ENCODE peak calls at places on chromosomes 5 and 9, in eight cellular contexts. One of them, this sample, is unnamed.

GRCh38 chr9:95989304-95989703 is 113.8 kb downstream of the ERCC6L2 start:
- DNase-seq in fibroblast of lung: peak
- DNase-seq in fibroblast of the aortic adventitia: peak
- DNase-seq in sigmoid colon: no peak
- DNase-seq in right cardiac atrium: no peak
- DNase-seq in neural progenitor cell: no peak
- DNase-seq in tibial artery: no peak
- DNase-seq in GM12865: no peak
- DNase-seq in this sample: no peak

GRCh38 chr5:9468070-9468388 is 77.8 kb downstream of the SEMA5A start:
- DNase-seq in fibroblast of lung: peak
- DNase-seq in neural progenitor cell: no peak
- DNase-seq in tibial artery: no peak
- DNase-seq in sigmoid colon: no peak
- DNase-seq in right cardiac atrium: no peak
- DNase-seq in fibroblast of the aortic adventitia: peak
- DNase-seq in GM12865: no peak
- DNase-seq in this sample: peak

GRCh38 chr9:6924988-6925563 is 167.3 kb downstream of the KDM4C start:
- DNase-seq in fibroblast of the aortic adventitia: no peak
- DNase-seq in tibial artery: no peak
- DNase-seq in neural progenitor cell: no peak
- DNase-seq in fibroblast of lung: no peak
- DNase-seq in right cardiac atrium: no peak
- DNase-seq in sigmoid colon: no peak
- DNase-seq in GM12865: no peak
- DNase-seq in this sample: no peak

GRCh38 chr5:115869256-115869655 is 27.5 kb downstream of the AP3S1 start:
- DNase-seq in neural progenitor cell: no peak
- DNase-seq in fibroblast of the aortic adventitia: no peak
- DNase-seq in right cardiac atrium: no peak
- DNase-seq in GM12865: no peak
- DNase-seq in tibial artery: no peak
- DNase-seq in sigmoid colon: no peak
- DNase-seq in fibroblast of lung: no peak
- DNase-seq in this sample: no peak

GRCh38 chr9:121326130-121326838 is 43.8 kb downstream of the STOM start:
- DNase-seq in fibroblast of lung: peak
- DNase-seq in tibial artery: peak
- DNase-seq in GM12865: no peak
- DNase-seq in fibroblast of the aortic adventitia: peak
- DNase-seq in right cardiac atrium: peak
- DNase-seq in sigmoid colon: peak
- DNase-seq in neural progenitor cell: peak
- DNase-seq in this sample: peak

GRCh38 chr9:114694719-114695269 is 12.8 kb upstream of the TEX48 start:
- DNase-seq in GM12865: peak
- DNase-seq in fibroblast of the aortic adventitia: no peak
- DNase-seq in sigmoid colon: no peak
- DNase-seq in right cardiac atrium: no peak
- DNase-seq in tibial artery: no peak
- DNase-seq in fibroblast of lung: no peak
- DNase-seq in neural progenitor cell: no peak
- DNase-seq in this sample: no peak

GRCh38 chr9:123725389-123725788 is 204.5 kb downstream of the DENND1A start:
- DNase-seq in fibroblast of lung: peak
- DNase-seq in fibroblast of the aortic adventitia: peak
- DNase-seq in right cardiac atrium: peak
- DNase-seq in neural progenitor cell: peak
- DNase-seq in GM12865: no peak
- DNase-seq in tibial artery: no peak
- DNase-seq in sigmoid colon: peak
- DNase-seq in this sample: no peak

GRCh38 chr9:113559834-113560620 is 96.5 kb downstream of the RGS3 start:
- DNase-seq in right cardiac atrium: peak
- DNase-seq in fibroblast of the aortic adventitia: no peak
- DNase-seq in fibroblast of lung: no peak
- DNase-seq in sigmoid colon: peak
- DNase-seq in neural progenitor cell: no peak
- DNase-seq in tibial artery: no peak
- DNase-seq in GM12865: no peak
- DNase-seq in this sample: no peak

GRCh38 chr9:3751125-3751758 is 225.4 kb upstream of the RFX3 start:
- DNase-seq in right cardiac atrium: no peak
- DNase-seq in sigmoid colon: no peak
- DNase-seq in tibial artery: peak
- DNase-seq in neural progenitor cell: no peak
- DNase-seq in fibroblast of the aortic adventitia: peak
- DNase-seq in GM12865: no peak
- DNase-seq in fibroblast of lung: peak
- DNase-seq in this sample: peak

GRCh38 chr5:134022333-134022732 is 17.6 kb upstream of the VDAC1 start:
- DNase-seq in sigmoid colon: no peak
- DNase-seq in fibroblast of the aortic adventitia: no peak
- DNase-seq in tibial artery: no peak
- DNase-seq in fibroblast of lung: no peak
- DNase-seq in right cardiac atrium: no peak
- DNase-seq in neural progenitor cell: no peak
- DNase-seq in GM12865: no peak
- DNase-seq in this sample: no peak

GRCh38 chr5:11329676-11330075 is 568.6 kb upstream of the DAP start:
- DNase-seq in tibial artery: no peak
- DNase-seq in fibroblast of lung: no peak
- DNase-seq in GM12865: no peak
- DNase-seq in fibroblast of the aortic adventitia: no peak
- DNase-seq in neural progenitor cell: no peak
- DNase-seq in sigmoid colon: no peak
- DNase-seq in right cardiac atrium: no peak
- DNase-seq in this sample: no peak

GRCh38 chr9:137731947-137732813 is 113.4 kb downstream of the EHMT1 start:
- DNase-seq in neural progenitor cell: no peak
- DNase-seq in tibial artery: no peak
- DNase-seq in sigmoid colon: no peak
- DNase-seq in fibroblast of the aortic adventitia: no peak
- DNase-seq in right cardiac atrium: no peak
- DNase-seq in fibroblast of lung: no peak
- DNase-seq in GM12865: no peak
- DNase-seq in this sample: no peak

DNA sequence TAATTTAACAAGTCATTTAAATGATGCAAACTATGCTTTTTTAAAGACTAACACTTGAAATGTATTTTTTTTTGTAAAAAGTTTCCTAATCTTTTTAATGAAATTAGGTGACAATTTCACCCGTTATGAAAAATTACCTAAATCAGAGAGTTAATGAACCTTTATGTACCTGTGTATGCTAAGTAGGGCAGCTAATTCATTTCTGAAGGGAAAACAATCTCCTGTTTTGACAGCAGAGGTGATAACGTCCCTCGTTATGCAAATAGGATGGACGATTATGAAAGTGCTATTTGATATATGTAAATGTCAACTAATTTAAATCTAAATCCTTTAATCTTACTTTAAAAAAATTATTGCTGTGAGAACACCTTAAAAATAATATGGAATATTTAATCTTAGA is 58.8 kb downstream of the MEF2C start:
- DNase-seq in fibroblast of the aortic adventitia: no peak
- DNase-seq in GM12865: peak
- DNase-seq in fibroblast of lung: no peak
- DNase-seq in tibial artery: no peak
- DNase-seq in sigmoid colon: no peak
- DNase-seq in neural progenitor cell: no peak
- DNase-seq in right cardiac atrium: no peak
- DNase-seq in this sample: no peak
- H3K4me3 ChIP-seq in fibroblast of the aortic adventitia: no peak
- H3K4me3 ChIP-seq in GM12865: peak
- H3K4me3 ChIP-seq in fibroblast of lung: no peak
- H3K4me3 ChIP-seq in tibial artery: no peak
- H3K4me3 ChIP-seq in sigmoid colon: no peak
- H3K4me3 ChIP-seq in neural progenitor cell: no peak
- H3K4me3 ChIP-seq in right cardiac atrium: no peak
- H3K4me3 ChIP-seq in this sample: no peak

GRCh38 chr5:178994580-178995340 is at the start of gene GRM6:
- DNase-seq in sigmoid colon: no peak
- DNase-seq in fibroblast of the aortic adventitia: no peak
- DNase-seq in tibial artery: no peak
- DNase-seq in neural progenitor cell: peak
- DNase-seq in fibroblast of lung: no peak
- DNase-seq in right cardiac atrium: no peak
- DNase-seq in GM12865: no peak
- DNase-seq in this sample: no peak
- H3K4me3 ChIP-seq in sigmoid colon: no peak
- H3K4me3 ChIP-seq in fibroblast of the aortic adventitia: no peak
- H3K4me3 ChIP-seq in tibial artery: no peak
- H3K4me3 ChIP-seq in neural progenitor cell: peak
- H3K4me3 ChIP-seq in fibroblast of lung: no peak
- H3K4me3 ChIP-seq in right cardiac atrium: no peak
- H3K4me3 ChIP-seq in GM12865: no peak
- H3K4me3 ChIP-seq in this sample: no peak

GRCh38 chr9:112173489-112174222 is 1.4 kb downstream of the SUSD1 start:
- DNase-seq in sigmoid colon: no peak
- DNase-seq in fibroblast of lung: no peak
- DNase-seq in neural progenitor cell: no peak
- DNase-seq in right cardiac atrium: no peak
- DNase-seq in tibial artery: no peak
- DNase-seq in fibroblast of the aortic adventitia: no peak
- DNase-seq in GM12865: no peak
- DNase-seq in this sample: no peak
- H3K4me3 ChIP-seq in sigmoid colon: no peak
- H3K4me3 ChIP-seq in fibroblast of lung: no peak
- H3K4me3 ChIP-seq in neural progenitor cell: no peak
- H3K4me3 ChIP-seq in right cardiac atrium: no peak
- H3K4me3 ChIP-seq in tibial artery: no peak
- H3K4me3 ChIP-seq in fibroblast of the aortic adventitia: no peak
- H3K4me3 ChIP-seq in GM12865: peak
- H3K4me3 ChIP-seq in this sample: no peak

DNA sequence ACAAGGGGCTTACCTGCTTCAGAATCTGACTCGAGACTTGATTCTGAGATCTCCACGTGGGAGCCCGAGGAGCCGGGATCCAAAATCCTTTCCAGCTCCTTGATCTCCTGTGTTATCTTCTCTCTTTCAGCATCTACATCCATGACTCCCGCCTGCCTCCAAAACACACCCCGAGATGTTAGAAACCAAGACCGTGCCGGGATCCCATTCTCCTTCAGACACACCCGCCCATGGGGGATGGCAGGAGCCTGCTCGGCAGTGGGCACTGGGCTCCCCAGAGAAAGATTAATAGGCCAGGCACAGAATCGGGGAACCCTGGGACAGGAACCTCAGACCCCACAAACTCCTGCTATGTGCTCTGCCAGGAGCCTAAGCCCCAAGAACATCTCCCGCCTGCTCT is 1.7 kb downstream of the SNAPC4 start:
- DNase-seq in right cardiac atrium: peak
- DNase-seq in GM12865: no peak
- DNase-seq in fibroblast of the aortic adventitia: no peak
- DNase-seq in neural progenitor cell: no peak
- DNase-seq in sigmoid colon: no peak
- DNase-seq in fibroblast of lung: no peak
- DNase-seq in tibial artery: no peak
- DNase-seq in this sample: no peak
- H3K4me3 ChIP-seq in right cardiac atrium: no peak
- H3K4me3 ChIP-seq in GM12865: no peak
- H3K4me3 ChIP-seq in fibroblast of the aortic adventitia: peak
- H3K4me3 ChIP-seq in neural progenitor cell: peak
- H3K4me3 ChIP-seq in sigmoid colon: no peak
- H3K4me3 ChIP-seq in fibroblast of lung: no peak
- H3K4me3 ChIP-seq in tibial artery: no peak
- H3K4me3 ChIP-seq in this sample: peak

GRCh38 chr9:130912932-130913598 is 16.5 kb upstream of the QRFP start:
- DNase-seq in neural progenitor cell: peak
- DNase-seq in GM12865: no peak
- DNase-seq in right cardiac atrium: peak
- DNase-seq in tibial artery: peak
- DNase-seq in fibroblast of the aortic adventitia: peak
- DNase-seq in fibroblast of lung: peak
- DNase-seq in sigmoid colon: peak
- DNase-seq in this sample: peak
- H3K4me3 ChIP-seq in neural progenitor cell: no peak
- H3K4me3 ChIP-seq in GM12865: no peak
- H3K4me3 ChIP-seq in right cardiac atrium: no peak
- H3K4me3 ChIP-seq in tibial artery: peak
- H3K4me3 ChIP-seq in fibroblast of the aortic adventitia: no peak
- H3K4me3 ChIP-seq in fibroblast of lung: no peak
- H3K4me3 ChIP-seq in sigmoid colon: peak
- H3K4me3 ChIP-seq in this sample: no peak

GRCh38 chr9:98195671-98196070 is 3.2 kb upstream of the CORO2A start:
- DNase-seq in right cardiac atrium: no peak
- DNase-seq in GM12865: no peak
- DNase-seq in fibroblast of lung: no peak
- DNase-seq in tibial artery: no peak
- DNase-seq in sigmoid colon: no peak
- DNase-seq in neural progenitor cell: no peak
- DNase-seq in fibroblast of the aortic adventitia: no peak
- DNase-seq in this sample: no peak

GRCh38 chr9:98191210-98191609 is 1.2 kb downstream of the CORO2A start:
- DNase-seq in fibroblast of lung: no peak
- DNase-seq in fibroblast of the aortic adventitia: no peak
- DNase-seq in GM12865: no peak
- DNase-seq in sigmoid colon: no peak
- DNase-seq in right cardiac atrium: no peak
- DNase-seq in neural progenitor cell: no peak
- DNase-seq in tibial artery: no peak
- DNase-seq in this sample: no peak

GRCh38 chr9:98191615-98192502 is 578 bp downstream of the CORO2A start:
- DNase-seq in right cardiac atrium: peak
- DNase-seq in fibroblast of the aortic adventitia: no peak
- DNase-seq in tibial artery: no peak
- DNase-seq in sigmoid colon: no peak
- DNase-seq in neural progenitor cell: peak
- DNase-seq in GM12865: no peak
- DNase-seq in fibroblast of lung: no peak
- DNase-seq in this sample: no peak

GRCh38 chr9:98192503-98193335 is at the start of gene CORO2A:
- DNase-seq in fibroblast of the aortic adventitia: peak
- DNase-seq in right cardiac atrium: peak
- DNase-seq in tibial artery: peak
- DNase-seq in GM12865: peak
- DNase-seq in sigmoid colon: peak
- DNase-seq in neural progenitor cell: peak
- DNase-seq in fibroblast of lung: peak
- DNase-seq in this sample: no peak

DNA sequence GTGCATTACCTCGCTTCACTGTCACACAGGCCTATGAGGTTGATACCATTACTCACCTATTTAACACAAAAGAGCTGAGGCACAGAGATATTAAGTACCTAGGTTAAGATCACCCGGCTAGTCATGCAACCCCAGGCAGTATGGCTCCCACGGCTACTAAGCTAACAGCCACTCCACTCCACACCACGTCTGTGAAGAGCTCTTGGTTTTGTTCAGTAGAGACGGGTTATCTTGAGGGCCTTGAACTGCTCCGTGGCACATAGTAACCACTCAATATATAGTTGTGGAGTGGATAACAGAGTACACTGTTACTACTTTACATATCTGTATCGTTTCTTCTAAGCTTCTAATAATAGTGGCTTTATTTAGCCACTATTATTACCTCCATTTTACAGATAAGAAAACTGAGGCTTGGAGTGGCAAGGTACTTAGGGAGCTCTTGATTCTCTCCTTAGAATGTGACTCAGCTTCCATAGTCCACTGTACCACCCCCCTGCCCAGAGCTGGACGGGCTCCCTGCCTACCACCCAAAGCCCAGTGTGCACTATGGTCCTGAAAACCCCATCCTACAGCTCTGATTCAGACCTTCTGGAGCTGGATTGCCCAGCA is 1.0 kb upstream of the CORO2A start:
- DNase-seq in fibroblast of the aortic adventitia: no peak
- DNase-seq in GM12865: no peak
- DNase-seq in neural progenitor cell: no peak
- DNase-seq in right cardiac atrium: no peak
- DNase-seq in fibroblast of lung: no peak
- DNase-seq in tibial artery: no peak
- DNase-seq in sigmoid colon: no peak
- DNase-seq in this sample: no peak
- H3K4me3 ChIP-seq in fibroblast of the aortic adventitia: peak
- H3K4me3 ChIP-seq in GM12865: peak
- H3K4me3 ChIP-seq in neural progenitor cell: peak
- H3K4me3 ChIP-seq in right cardiac atrium: peak
- H3K4me3 ChIP-seq in fibroblast of lung: peak
- H3K4me3 ChIP-seq in tibial artery: peak
- H3K4me3 ChIP-seq in sigmoid colon: peak
- H3K4me3 ChIP-seq in this sample: peak

This sample was measured in skeletal muscle cell.